ENCODE peak calls at places on chromosomes 16 and 17, in seven cellular contexts. M, E, R, P, T, K and Q are unnamed samples.

GRCh38 chr16:56360117-56361008 is 65.0 kb downstream of the AMFR start:
- DNase-seq in E (no peak), K (no peak), R (no peak), T (no peak), M (no peak), P (peak; percentile 15), Q (no peak)

GRCh38 chr17:13631541-13631940 is 29.8 kb upstream of the HS3ST3A1 start:
- DNase-seq in T (no peak), M (no peak), K (no peak), P (no peak), R (no peak), E (no peak), Q (no peak)

GRCh38 chr17:45851873-45852272 is 7.2 kb downstream of the SPPL2C start:
- DNase-seq in E (no peak), P (no peak), K (no peak), T (no peak), R (no peak), M (no peak), Q (no peak)

GRCh38 chr16:88350922-88351321 is 31.8 kb upstream of the ZNF469 start:
- DNase-seq in E (no peak), T (no peak), M (no peak), R (no peak), K (no peak), P (no peak), Q (no peak)

GRCh38 chr16:48607056-48607825 is 2.7 kb downstream of the N4BP1 start:
- DNase-seq in T (peak; percentile 63), R (peak; percentile 56), M (no peak), P (no peak), K (peak; percentile 54), E (peak; percentile 37), Q (no peak)

GRCh38 chr16:69405757-69406156 is 18.7 kb upstream of the CYB5B start:
- DNase-seq in T (no peak), E (no peak), M (no peak), P (no peak), K (no peak), R (no peak), Q (no peak)

GRCh38 chr17:8846768-8847211 is 20.7 kb downstream of the PIK3R6 start:
- DNase-seq in M (no peak), R (no peak), T (no peak), P (no peak), E (peak; percentile 64), K (peak; percentile 55), Q (peak; percentile 72)

GRCh38 chr17:77322534-77323412 is 182.0 kb downstream of the SEC14L1 start:
- DNase-seq in M (no peak), K (peak; percentile 23), P (peak; percentile 92), E (peak; percentile 95), R (peak; percentile 67), T (peak; percentile 90), Q (peak; percentile 93)

GRCh38 chr17:48068491-48068961 is 20.4 kb downstream of the NFE2L1 start:
- DNase-seq in R (no peak), E (peak; percentile 65), K (no peak), T (peak; percentile 43), M (no peak), P (no peak), Q (peak; percentile 26)

GRCh38 chr17:9763643-9764042 is 27.7 kb downstream of the DHRS7C start:
- DNase-seq in K (no peak), M (no peak), P (no peak), R (no peak), T (no peak), E (peak; percentile 58), Q (peak; percentile 44)

GRCh38 chr16:87424260-87424659 is 32.1 kb downstream of the MAP1LC3B start:
- DNase-seq in P (no peak), R (no peak), K (peak; percentile 29), E (no peak), T (no peak), M (no peak), Q (no peak)

GRCh38 chr17:75308732-75309629 is 19.7 kb upstream of the SLC25A19 start:
- DNase-seq in E (no peak), R (peak; percentile 82), M (no peak), P (no peak), T (peak; percentile 32), K (no peak), Q (peak; percentile 26)

GRCh38 chr16:85321856-85322271 is 209.6 kb upstream of the CIBAR2 start:
- DNase-seq in K (no peak), M (no peak), R (peak; percentile 81), T (no peak), E (no peak), P (peak; percentile 93), Q (peak; percentile 48)

GRCh38 chr17:44736551-44737240 is 22.1 kb upstream of the ADAM11 start:
- DNase-seq in P (no peak), K (no peak), T (no peak), M (no peak), R (no peak), E (no peak), Q (no peak)

GRCh38 chr17:60169921-60170817 is 20.4 kb downstream of the CA4 start:
- DNase-seq in R (peak; percentile 87), E (no peak), T (no peak), P (no peak), M (no peak), K (no peak), Q (peak; percentile 42)